ENCODE peak calls at places on chromosomes 6 and 20, in eight cellular contexts. P is transverse colon, J is spleen, N is prostate gland, T is endothelial cell of umbilical vein, W is NB4, R is gastrocnemius medialis, L is A549. U is an unnamed sample.

GRCh38 chr6:28953039-28953872 is 29.5 kb upstream of the TRIM27 start:
- DNase-seq in P (peak; percentile 37), J (no peak), N (no peak), T (peak; percentile 58), W (peak; percentile 75), R (no peak), L (peak; percentile 57), U (no peak)

GRCh38 chr20:40279390-40279789 is 409.6 kb downstream of the MAFB start:
- DNase-seq in P (peak; percentile 13), J (no peak), N (no peak), T (peak; percentile 59), W (peak; percentile 62), R (peak; percentile 52), L (no peak), U (peak; percentile 61)

GRCh38 chr20:5096463-5096862 is 23.3 kb downstream of the PCNA start:
- DNase-seq in P (no peak), J (peak; percentile 32), N (no peak), T (no peak), W (no peak), R (no peak), L (no peak), U (no peak)

GRCh38 chr6:154239392-154239791 is 117.2 kb downstream of the IPCEF1 start:
- DNase-seq in P (no peak), J (no peak), N (no peak), T (no peak), W (no peak), R (no peak), L (no peak), U (no peak)

GRCh38 chr20:44785768-44786167 is 24.6 kb downstream of the RIMS4 start:
- DNase-seq in P (no peak), J (no peak), N (no peak), T (no peak), W (no peak), R (no peak), L (peak; percentile 36), U (no peak)

GRCh38 chr6:156471000-156471399 is 306.2 kb upstream of the ARID1B start:
- DNase-seq in P (no peak), J (no peak), N (no peak), T (no peak), W (no peak), R (no peak), L (no peak), U (no peak)

GRCh38 chr6:15264902-15265761 is 19.3 kb downstream of the JARID2 start:
- DNase-seq in P (no peak), J (no peak), N (peak; percentile 50), T (no peak), W (no peak), R (peak; percentile 58), L (no peak), U (no peak)

GRCh38 chr6:50939931-50940330 is 121.3 kb downstream of the TFAP2B start:
- DNase-seq in P (no peak), J (no peak), N (no peak), T (no peak), W (no peak), R (no peak), L (no peak), U (no peak)

GRCh38 chr6:86937219-86938079 is at the start of gene HTR1E:
- DNase-seq in P (no peak), J (no peak), N (peak; percentile 9), T (peak; percentile 36), W (peak; percentile 59), R (no peak), L (peak; percentile 15), U (peak; percentile 39)

DNA sequence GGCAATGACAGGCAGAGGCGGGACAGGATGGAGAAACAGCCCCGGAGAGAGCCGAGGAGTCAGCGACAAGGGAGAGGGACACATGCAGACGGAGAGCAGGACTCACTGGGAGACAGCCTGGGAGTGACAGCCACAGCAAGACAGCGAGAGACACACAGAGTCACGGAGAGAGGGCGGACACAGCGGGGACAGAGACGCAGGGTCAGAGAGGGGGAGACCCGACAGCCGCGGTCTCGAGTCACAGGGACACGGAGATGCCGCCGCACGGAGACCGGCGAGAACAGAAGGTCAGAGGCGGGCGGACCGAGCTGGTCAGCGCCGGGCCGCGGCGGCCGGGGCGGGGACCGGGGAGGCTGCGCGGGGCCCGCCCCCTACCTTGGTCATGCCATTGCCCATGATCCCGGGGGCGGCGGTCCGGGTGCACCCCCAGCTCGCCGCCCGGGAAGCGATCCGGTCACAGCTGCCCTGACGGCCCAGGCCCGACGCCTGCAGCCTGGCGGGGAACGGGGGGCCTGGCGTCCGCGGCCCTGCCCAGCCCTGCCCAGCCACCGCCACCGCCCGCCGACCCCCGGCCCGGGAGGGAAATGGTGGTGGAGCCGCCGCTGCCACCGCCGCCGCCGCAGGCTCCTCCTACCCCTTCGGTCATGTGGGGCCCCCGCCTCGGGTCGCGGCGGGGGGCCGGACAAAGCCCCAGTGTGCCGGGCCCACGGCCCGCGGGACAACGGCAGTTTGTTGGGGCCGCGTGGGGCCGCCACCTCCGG is at the start of the genes DUSP15 and TTLL9:
- DNase-seq in P (peak; percentile 26), J (peak; percentile 82), N (no peak), T (no peak), W (peak; percentile 30), R (no peak), L (no peak), U (no peak)
- H3K4me3 ChIP-seq in P (peak within 1 kb of the TSS; percentile 39), J (peak within 1 kb of the TSS; percentile 48), N (peak within 1 kb of the TSS; percentile 68), T (no peak within 1 kb of the TSS), W (peak within 1 kb of the TSS; percentile 39), R (peak within 1 kb of the TSS; percentile 52), L (peak within 1 kb of the TSS; percentile 70), U (peak within 1 kb of the TSS; percentile 80)

DNA sequence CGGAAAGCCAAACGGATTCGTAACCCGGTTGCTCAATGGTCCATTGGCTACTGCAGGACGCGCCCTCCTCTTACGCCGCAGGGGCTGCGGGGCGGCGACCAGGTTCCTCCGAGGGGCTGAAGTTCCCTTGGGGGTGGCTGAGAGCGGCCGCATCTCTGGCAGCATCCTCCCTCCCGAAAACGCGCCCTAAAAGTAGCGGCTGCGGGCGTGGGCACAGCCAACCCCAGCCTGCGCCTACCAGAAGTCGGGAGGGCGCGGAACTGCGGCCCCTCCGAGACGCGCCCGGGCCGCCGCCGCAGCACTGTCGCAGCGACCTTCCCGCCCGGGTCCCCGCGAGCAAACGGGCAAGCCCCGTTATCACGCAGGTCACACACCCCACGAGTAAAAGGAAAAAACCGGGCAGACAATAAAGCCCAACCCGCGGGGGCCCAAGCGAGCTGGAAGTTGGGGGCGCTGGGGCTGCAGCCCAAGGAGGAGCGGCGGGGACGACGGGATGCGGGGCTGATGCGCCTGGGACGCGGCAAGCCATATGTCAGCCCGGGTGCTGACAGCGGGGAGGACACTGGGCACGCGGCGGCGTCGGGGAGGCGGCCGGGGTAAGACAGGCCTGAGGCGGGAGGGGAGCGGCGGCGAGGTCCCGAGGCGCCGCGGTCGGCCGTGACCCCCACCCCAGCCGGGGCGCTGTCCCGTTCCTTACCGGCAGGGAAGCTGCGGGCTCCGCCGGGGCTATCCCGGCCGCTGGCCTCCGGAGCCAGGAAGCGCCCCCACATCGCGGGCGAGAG is 700 bp downstream of the CEP85L start:
- DNase-seq in P (peak; percentile 44), J (peak; percentile 89), N (peak; percentile 15), T (no peak), W (peak; percentile 75), R (peak; percentile 32), L (peak; percentile 11), U (peak; percentile 48)
- TF ChIP-seq CTCF in P (no peak), J (no peak), N (no peak), T (no peak), W (peak; percentile 2), R (peak; percentile 53), L (no peak), U (peak; percentile 22)

DNA sequence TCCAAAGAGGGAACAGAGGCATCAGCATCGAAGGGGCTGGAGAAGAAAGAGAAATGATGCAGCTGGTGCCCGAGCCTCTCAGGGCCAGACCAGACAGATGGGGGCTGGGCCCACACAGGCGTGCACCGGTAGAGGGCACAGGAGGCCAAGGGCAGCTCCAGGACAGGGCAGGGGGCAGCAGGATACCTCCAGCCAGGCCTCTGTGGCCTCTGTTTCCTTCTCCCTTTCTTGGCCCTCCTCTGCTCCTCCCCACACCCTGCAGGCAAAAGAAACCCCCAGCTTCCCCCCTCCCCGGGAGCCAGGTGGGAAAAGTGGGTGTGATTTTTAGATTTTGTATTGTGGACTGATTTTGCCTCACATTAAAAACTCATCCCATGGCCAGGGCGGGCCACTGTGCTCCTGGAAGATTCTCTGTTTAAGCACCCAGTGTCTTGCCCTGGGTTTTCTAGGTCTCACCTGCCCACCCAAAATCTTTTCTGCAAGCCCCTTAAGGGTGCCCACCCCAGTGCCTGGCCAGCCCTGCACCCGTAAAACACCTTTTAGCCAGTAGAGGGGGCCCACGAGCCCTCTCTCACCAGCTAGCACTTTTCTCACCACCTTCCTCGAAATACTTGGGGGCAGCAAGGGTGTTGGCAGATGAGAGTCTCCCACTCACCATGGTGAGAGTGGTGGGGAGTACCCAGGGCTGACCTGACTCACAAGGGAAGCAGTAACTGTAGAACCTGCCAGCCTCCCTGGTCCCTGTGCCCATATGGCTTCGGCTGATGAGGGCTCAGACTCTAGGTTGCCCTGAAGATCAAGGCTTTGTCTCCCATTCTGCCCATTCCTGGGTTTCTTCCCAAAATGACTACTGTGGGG is 35.7 kb upstream of the ID1 start:
- DNase-seq in P (peak; percentile 64), J (peak; percentile 86), N (no peak), T (peak; percentile 63), W (peak; percentile 61), R (no peak), L (no peak), U (peak; percentile 62)
- TF ChIP-seq POLR2A in P (no peak), J (no peak), N (no peak), T (peak; percentile 27), W (no peak), R (no peak), L (no peak), U (no peak)

GRCh38 chr20:11372831-11373230 is 544.9 kb upstream of the BTBD3 start:
- DNase-seq in P (no peak), J (no peak), N (no peak), T (no peak), W (no peak), R (no peak), L (no peak), U (no peak)

GRCh38 chr20:11368537-11368936 is 549.2 kb upstream of the BTBD3 start:
- DNase-seq in P (no peak), J (no peak), N (no peak), T (no peak), W (no peak), R (no peak), L (no peak), U (no peak)

GRCh38 chr20:11373391-11373790 is 544.3 kb upstream of the BTBD3 start:
- DNase-seq in P (no peak), J (no peak), N (no peak), T (no peak), W (no peak), R (no peak), L (no peak), U (peak; percentile 71)

GRCh38 chr20:11366660-11367059 is 551.0 kb upstream of the BTBD3 start:
- DNase-seq in P (no peak), J (no peak), N (no peak), T (no peak), W (no peak), R (no peak), L (no peak), U (no peak)

DNA sequence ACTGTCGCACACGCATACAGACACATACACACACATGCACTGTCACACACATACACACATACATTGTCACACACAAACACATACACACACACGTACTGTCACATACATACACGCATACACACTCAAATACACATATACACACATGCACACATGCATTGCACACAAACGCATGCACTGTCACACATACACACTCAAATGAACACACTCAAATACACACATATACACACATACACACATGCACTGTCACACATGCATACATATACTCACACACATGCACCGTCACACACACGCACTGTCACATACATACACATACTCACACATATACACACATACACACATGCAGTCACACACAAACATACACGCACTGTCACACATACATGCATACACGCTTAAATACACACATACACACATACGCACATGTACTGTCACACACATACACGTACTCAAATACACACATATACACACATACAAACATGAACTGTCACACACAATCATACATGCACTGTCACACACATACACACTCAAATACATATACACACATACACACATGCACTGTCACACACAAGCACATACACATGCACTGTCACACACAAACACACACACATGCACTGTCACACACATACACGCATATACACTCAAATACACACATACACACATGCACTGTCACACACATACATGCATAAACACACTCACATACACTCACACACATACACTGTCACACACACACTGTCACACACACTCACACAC is 548.6 kb upstream of the BTBD3 start:
- DNase-seq in P (no peak), J (no peak), N (no peak), T (no peak), W (no peak), R (no peak), L (no peak), U (no peak)
- H3K4me3 ChIP-seq in P (no peak overlapping the region), J (no peak overlapping the region), N (no peak overlapping the region), T (no peak overlapping the region), W (no peak overlapping the region), R (no peak overlapping the region), L (no peak overlapping the region), U (no peak overlapping the region)

U was measured in uterus.